ENCODE peak calls at places on chromosome 17, in ten cellular contexts. One of them, this sample, is unnamed.

GRCh38 chr17:43543771-43544575 is 2.2 kb downstream of the ETV4 start:
- DNase-seq in neural crest cell: no peak
- DNase-seq in AG09309: no peak
- DNase-seq in testis: no peak
- DNase-seq in nephron progenitor cell: no peak
- DNase-seq in AG10803: no peak
- DNase-seq in fibroblast of lung: no peak
- DNase-seq in A549: no peak
- DNase-seq in HepG2: peak
- DNase-seq in cardiac muscle cell: no peak
- DNase-seq in this sample: no peak

GRCh38 chr17:6496116-6496481 is 51.8 kb downstream of the PIMREG start:
- DNase-seq in neural crest cell: no peak
- DNase-seq in AG09309: no peak
- DNase-seq in testis: no peak
- DNase-seq in nephron progenitor cell: peak
- DNase-seq in AG10803: no peak
- DNase-seq in fibroblast of lung: no peak
- DNase-seq in A549: no peak
- DNase-seq in HepG2: no peak
- DNase-seq in cardiac muscle cell: peak
- DNase-seq in this sample: no peak

GRCh38 chr17:15240617-15241016 is 24.5 kb downstream of the PMP22 start:
- DNase-seq in neural crest cell: no peak
- DNase-seq in AG09309: no peak
- DNase-seq in testis: no peak
- DNase-seq in nephron progenitor cell: no peak
- DNase-seq in AG10803: no peak
- DNase-seq in fibroblast of lung: peak
- DNase-seq in A549: no peak
- DNase-seq in HepG2: no peak
- DNase-seq in cardiac muscle cell: no peak
- DNase-seq in this sample: no peak

GRCh38 chr17:7502171-7502847 is 18.1 kb downstream of the POLR2A start:
- DNase-seq in neural crest cell: no peak
- DNase-seq in AG09309: no peak
- DNase-seq in testis: no peak
- DNase-seq in nephron progenitor cell: no peak
- DNase-seq in AG10803: no peak
- DNase-seq in fibroblast of lung: no peak
- DNase-seq in A549: no peak
- DNase-seq in HepG2: no peak
- DNase-seq in cardiac muscle cell: no peak
- DNase-seq in this sample: no peak

GRCh38 chr17:4806420-4806769 is 557 bp upstream of the PLD2 start:
- DNase-seq in neural crest cell: no peak
- DNase-seq in AG09309: no peak
- DNase-seq in testis: no peak
- DNase-seq in nephron progenitor cell: no peak
- DNase-seq in AG10803: no peak
- DNase-seq in fibroblast of lung: no peak
- DNase-seq in A549: no peak
- DNase-seq in HepG2: no peak
- DNase-seq in cardiac muscle cell: no peak
- DNase-seq in this sample: no peak

GRCh38 chr17:43401293-43401692 is 2.5 kb downstream of the ARL4D start:
- DNase-seq in neural crest cell: no peak
- DNase-seq in AG09309: peak
- DNase-seq in testis: no peak
- DNase-seq in nephron progenitor cell: no peak
- DNase-seq in AG10803: peak
- DNase-seq in fibroblast of lung: peak
- DNase-seq in A549: peak
- DNase-seq in HepG2: no peak
- DNase-seq in cardiac muscle cell: no peak
- DNase-seq in this sample: peak

GRCh38 chr17:50260501-50260911 is 13.8 kb upstream of the TMEM92 start:
- DNase-seq in neural crest cell: no peak
- DNase-seq in AG09309: no peak
- DNase-seq in testis: no peak
- DNase-seq in nephron progenitor cell: no peak
- DNase-seq in AG10803: no peak
- DNase-seq in fibroblast of lung: no peak
- DNase-seq in A549: no peak
- DNase-seq in HepG2: no peak
- DNase-seq in cardiac muscle cell: no peak
- DNase-seq in this sample: no peak

GRCh38 chr17:39867084-39867890 is 715 bp upstream of the ZPBP2 start:
- DNase-seq in neural crest cell: no peak
- DNase-seq in AG09309: no peak
- DNase-seq in testis: peak
- DNase-seq in nephron progenitor cell: no peak
- DNase-seq in AG10803: no peak
- DNase-seq in fibroblast of lung: no peak
- DNase-seq in A549: no peak
- DNase-seq in HepG2: no peak
- DNase-seq in cardiac muscle cell: no peak
- DNase-seq in this sample: no peak

GRCh38 chr17:74805543-74805991 is 29.4 kb upstream of the NAT9 start:
- DNase-seq in neural crest cell: no peak
- DNase-seq in AG09309: no peak
- DNase-seq in testis: peak
- DNase-seq in nephron progenitor cell: no peak
- DNase-seq in AG10803: no peak
- DNase-seq in fibroblast of lung: no peak
- DNase-seq in A549: no peak
- DNase-seq in HepG2: no peak
- DNase-seq in cardiac muscle cell: peak
- DNase-seq in this sample: no peak

GRCh38 chr17:41048441-41048840 is 1.3 kb upstream of the KRTAP2-1 start:
- DNase-seq in neural crest cell: no peak
- DNase-seq in AG09309: peak
- DNase-seq in testis: no peak
- DNase-seq in nephron progenitor cell: no peak
- DNase-seq in AG10803: peak
- DNase-seq in fibroblast of lung: peak
- DNase-seq in A549: no peak
- DNase-seq in HepG2: peak
- DNase-seq in cardiac muscle cell: no peak
- DNase-seq in this sample: peak

GRCh38 chr17:45170976-45171337 is 9.3 kb downstream of the HEXIM2 start:
- DNase-seq in neural crest cell: no peak
- DNase-seq in AG09309: peak
- DNase-seq in testis: no peak
- DNase-seq in nephron progenitor cell: no peak
- DNase-seq in AG10803: peak
- DNase-seq in fibroblast of lung: peak
- DNase-seq in A549: peak
- DNase-seq in HepG2: no peak
- DNase-seq in cardiac muscle cell: no peak
- DNase-seq in this sample: peak

GRCh38 chr17:57138030-57138911 is 53.2 kb downstream of the AKAP1 start:
- DNase-seq in neural crest cell: no peak
- DNase-seq in AG09309: no peak
- DNase-seq in testis: no peak
- DNase-seq in nephron progenitor cell: no peak
- DNase-seq in AG10803: no peak
- DNase-seq in fibroblast of lung: no peak
- DNase-seq in A549: no peak
- DNase-seq in HepG2: no peak
- DNase-seq in cardiac muscle cell: no peak
- DNase-seq in this sample: no peak

GRCh38 chr17:7486181-7486580 is 2.0 kb downstream of the POLR2A start:
- DNase-seq in neural crest cell: no peak
- DNase-seq in AG09309: no peak
- DNase-seq in testis: no peak
- DNase-seq in nephron progenitor cell: no peak
- DNase-seq in AG10803: peak
- DNase-seq in fibroblast of lung: peak
- DNase-seq in A549: no peak
- DNase-seq in HepG2: no peak
- DNase-seq in cardiac muscle cell: no peak
- DNase-seq in this sample: peak

GRCh38 chr17:41965694-41966375 is 760 bp upstream of the CNP start:
- DNase-seq in neural crest cell: no peak
- DNase-seq in AG09309: no peak
- DNase-seq in testis: peak
- DNase-seq in nephron progenitor cell: peak
- DNase-seq in AG10803: peak
- DNase-seq in fibroblast of lung: peak
- DNase-seq in A549: peak
- DNase-seq in HepG2: peak
- DNase-seq in cardiac muscle cell: peak
- DNase-seq in this sample: peak

GRCh38 chr17:38447502-38448095 is 19.3 kb downstream of the ARHGAP23 start:
- DNase-seq in neural crest cell: no peak
- DNase-seq in AG09309: no peak
- DNase-seq in testis: no peak
- DNase-seq in nephron progenitor cell: no peak
- DNase-seq in AG10803: peak
- DNase-seq in fibroblast of lung: no peak
- DNase-seq in A549: no peak
- DNase-seq in HepG2: no peak
- DNase-seq in cardiac muscle cell: no peak
- DNase-seq in this sample: no peak

GRCh38 chr17:9987779-9988585 is 82.9 kb upstream of the RCVRN start:
- DNase-seq in neural crest cell: peak
- DNase-seq in AG09309: no peak
- DNase-seq in testis: peak
- DNase-seq in nephron progenitor cell: peak
- DNase-seq in AG10803: no peak
- DNase-seq in fibroblast of lung: peak
- DNase-seq in A549: peak
- DNase-seq in HepG2: peak
- DNase-seq in cardiac muscle cell: peak
- DNase-seq in this sample: peak
- TF ChIP-seq CTCF in neural crest cell: peak
- TF ChIP-seq CTCF in AG09309: peak
- TF ChIP-seq CTCF in testis: peak
- TF ChIP-seq CTCF in nephron progenitor cell: peak
- TF ChIP-seq CTCF in AG10803: peak
- TF ChIP-seq CTCF in fibroblast of lung: peak
- TF ChIP-seq CTCF in A549: peak
- TF ChIP-seq CTCF in HepG2: peak
- TF ChIP-seq CTCF in cardiac muscle cell: peak
- TF ChIP-seq CTCF in this sample: peak

DNA sequence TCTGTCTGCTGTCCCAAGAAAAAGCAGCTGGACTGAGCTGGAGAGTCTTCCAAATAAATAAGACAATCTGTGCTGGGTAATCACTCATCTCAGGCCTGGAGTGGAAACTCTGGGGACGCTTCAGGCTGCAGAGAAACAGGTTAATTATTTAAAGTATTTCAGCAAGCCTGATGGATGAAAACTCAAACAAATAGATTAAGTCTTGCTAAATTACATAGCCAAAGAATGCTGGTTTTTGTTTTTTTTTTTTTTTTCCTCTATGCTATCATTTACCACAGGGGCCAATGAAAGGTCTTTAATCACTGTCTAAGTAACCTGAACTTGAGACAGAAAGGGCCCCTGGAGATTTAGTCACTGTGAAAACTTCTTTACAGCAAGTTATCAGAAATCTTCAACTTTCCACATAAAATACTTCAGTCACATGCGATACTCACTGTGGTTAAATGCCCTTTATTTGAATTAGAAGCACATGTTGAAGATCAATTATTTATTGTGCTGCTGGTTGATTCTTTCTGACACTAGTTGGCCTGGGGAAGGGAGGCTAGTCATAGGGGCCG is 30.9 kb upstream of the KCNJ2 start:
- DNase-seq in neural crest cell: no peak
- DNase-seq in AG09309: peak
- DNase-seq in testis: no peak
- DNase-seq in nephron progenitor cell: no peak
- DNase-seq in AG10803: peak
- DNase-seq in fibroblast of lung: peak
- DNase-seq in A549: peak
- DNase-seq in HepG2: no peak
- DNase-seq in cardiac muscle cell: no peak
- DNase-seq in this sample: no peak
- TF ChIP-seq CTCF in neural crest cell: no peak
- TF ChIP-seq CTCF in AG09309: no peak
- TF ChIP-seq CTCF in testis: no peak
- TF ChIP-seq CTCF in nephron progenitor cell: no peak
- TF ChIP-seq CTCF in AG10803: no peak
- TF ChIP-seq CTCF in fibroblast of lung: no peak
- TF ChIP-seq CTCF in A549: no peak
- TF ChIP-seq CTCF in HepG2: no peak
- TF ChIP-seq CTCF in cardiac muscle cell: no peak
- TF ChIP-seq CTCF in this sample: no peak

GRCh38 chr17:73189417-73190099 is 3.3 kb upstream of the COG1 start:
- DNase-seq in neural crest cell: peak
- DNase-seq in AG09309: no peak
- DNase-seq in testis: peak
- DNase-seq in nephron progenitor cell: peak
- DNase-seq in AG10803: peak
- DNase-seq in fibroblast of lung: peak
- DNase-seq in A549: peak
- DNase-seq in HepG2: peak
- DNase-seq in cardiac muscle cell: peak
- DNase-seq in this sample: peak
- TF ChIP-seq CTCF in neural crest cell: peak
- TF ChIP-seq CTCF in AG09309: peak
- TF ChIP-seq CTCF in testis: no peak
- TF ChIP-seq CTCF in nephron progenitor cell: peak
- TF ChIP-seq CTCF in AG10803: peak
- TF ChIP-seq CTCF in fibroblast of lung: peak
- TF ChIP-seq CTCF in A549: peak
- TF ChIP-seq CTCF in HepG2: peak
- TF ChIP-seq CTCF in cardiac muscle cell: peak
- TF ChIP-seq CTCF in this sample: peak

GRCh38 chr17:79391808-79392233 is 219.0 kb downstream of the RBFOX3 start:
- DNase-seq in neural crest cell: peak
- DNase-seq in AG09309: no peak
- DNase-seq in testis: peak
- DNase-seq in nephron progenitor cell: peak
- DNase-seq in AG10803: peak
- DNase-seq in fibroblast of lung: peak
- DNase-seq in A549: peak
- DNase-seq in HepG2: peak
- DNase-seq in cardiac muscle cell: peak
- DNase-seq in this sample: peak

GRCh38 chr17:79395545-79395944 is 215.3 kb downstream of the RBFOX3 start:
- DNase-seq in neural crest cell: no peak
- DNase-seq in AG09309: no peak
- DNase-seq in testis: no peak
- DNase-seq in nephron progenitor cell: no peak
- DNase-seq in AG10803: no peak
- DNase-seq in fibroblast of lung: no peak
- DNase-seq in A549: no peak
- DNase-seq in HepG2: no peak
- DNase-seq in cardiac muscle cell: no peak
- DNase-seq in this sample: no peak

GRCh38 chr17:79395046-79395445 is 215.8 kb downstream of the RBFOX3 start:
- DNase-seq in neural crest cell: no peak
- DNase-seq in AG09309: no peak
- DNase-seq in testis: no peak
- DNase-seq in nephron progenitor cell: no peak
- DNase-seq in AG10803: no peak
- DNase-seq in fibroblast of lung: no peak
- DNase-seq in A549: no peak
- DNase-seq in HepG2: no peak
- DNase-seq in cardiac muscle cell: no peak
- DNase-seq in this sample: no peak

GRCh38 chr17:79392598-79392997 is 218.3 kb downstream of the RBFOX3 start:
- DNase-seq in neural crest cell: no peak
- DNase-seq in AG09309: no peak
- DNase-seq in testis: no peak
- DNase-seq in nephron progenitor cell: no peak
- DNase-seq in AG10803: no peak
- DNase-seq in fibroblast of lung: no peak
- DNase-seq in A549: no peak
- DNase-seq in HepG2: no peak
- DNase-seq in cardiac muscle cell: no peak
- DNase-seq in this sample: no peak

GRCh38 chr17:79393358-79394038 is 217.4 kb downstream of the RBFOX3 start:
- DNase-seq in neural crest cell: peak
- DNase-seq in AG09309: no peak
- DNase-seq in testis: peak
- DNase-seq in nephron progenitor cell: peak
- DNase-seq in AG10803: peak
- DNase-seq in fibroblast of lung: peak
- DNase-seq in A549: peak
- DNase-seq in HepG2: peak
- DNase-seq in cardiac muscle cell: peak
- DNase-seq in this sample: peak
- TF ChIP-seq CTCF in neural crest cell: peak
- TF ChIP-seq CTCF in AG09309: peak
- TF ChIP-seq CTCF in testis: peak
- TF ChIP-seq CTCF in nephron progenitor cell: peak
- TF ChIP-seq CTCF in AG10803: peak
- TF ChIP-seq CTCF in fibroblast of lung: peak
- TF ChIP-seq CTCF in A549: peak
- TF ChIP-seq CTCF in HepG2: peak
- TF ChIP-seq CTCF in cardiac muscle cell: peak
- TF ChIP-seq CTCF in this sample: peak